ENCODE peak calls at places on chromosomes 13 and 19, in five cellular contexts. D, S, L, N and T are unnamed samples. For H3K4me1, the result is how much of the 10 kb centered on the place peaks cover.

GRCh38 chr13:41813426-41813825 is 147.5 kb downstream of the VWA8 start:
- DNase-seq in D (no peak), S (no peak), L (peak), N (no peak), T (no peak)

GRCh38 chr13:53264751-53265150 is 236.1 kb downstream of the OLFM4 start:
- DNase-seq in D (no peak), S (no peak), L (no peak), N (no peak), T (no peak)

GRCh38 chr13:78658630-78659449 is at the start of gene OBI1:
- DNase-seq in D (peak), S (peak), L (peak), N (peak), T (peak)

GRCh38 chr13:92963029-92963428 is 263.6 kb upstream of the GPC6 start:
- DNase-seq in D (no peak), S (no peak), L (peak), N (no peak), T (no peak)

GRCh38 chr13:60012503-60012902 is 151.2 kb downstream of the DIAPH3 start:
- DNase-seq in D (no peak), S (no peak), L (no peak), N (no peak), T (no peak)

GRCh38 chr19:29550896-29551295 is 25.1 kb downstream of the VSTM2B start:
- DNase-seq in D (no peak), S (no peak), L (no peak), N (no peak), T (no peak)

GRCh38 chr19:6318772-6319171 is 14.6 kb downstream of the ACER1 start:
- DNase-seq in D (no peak), S (no peak), L (no peak), N (no peak), T (no peak)

GRCh38 chr19:46271488-46272197 is 25.2 kb upstream of the HIF3A start:
- DNase-seq in D (no peak), S (no peak), L (no peak), N (no peak), T (no peak)

GRCh38 chr13:65936249-65936648 is 1293.9 kb downstream of the PCDH9 start:
- DNase-seq in D (no peak), S (no peak), L (no peak), N (no peak), T (no peak)

GRCh38 chr19:6890938-6891337 is 3.6 kb downstream of the ADGRE1 start:
- DNase-seq in D (no peak), S (peak), L (no peak), N (peak), T (no peak)

GRCh38 chr13:75419656-75420055 is 62.3 kb downstream of the TBC1D4 start:
- DNase-seq in D (no peak), S (no peak), L (no peak), N (no peak), T (no peak)
- H3K27ac ChIP-seq in D (no peak), S (no peak), L (no peak), N (no peak), T (no peak)

GRCh38 chr19:39327318-39327717 is 6.7 kb upstream of the LRFN1 start:
- DNase-seq in D (no peak), S (no peak), L (no peak), N (no peak), T (no peak)
- H3K4me1 ChIP-seq in D (under half), S (under half), L (under half), N (under half), T (under half)

DNA sequence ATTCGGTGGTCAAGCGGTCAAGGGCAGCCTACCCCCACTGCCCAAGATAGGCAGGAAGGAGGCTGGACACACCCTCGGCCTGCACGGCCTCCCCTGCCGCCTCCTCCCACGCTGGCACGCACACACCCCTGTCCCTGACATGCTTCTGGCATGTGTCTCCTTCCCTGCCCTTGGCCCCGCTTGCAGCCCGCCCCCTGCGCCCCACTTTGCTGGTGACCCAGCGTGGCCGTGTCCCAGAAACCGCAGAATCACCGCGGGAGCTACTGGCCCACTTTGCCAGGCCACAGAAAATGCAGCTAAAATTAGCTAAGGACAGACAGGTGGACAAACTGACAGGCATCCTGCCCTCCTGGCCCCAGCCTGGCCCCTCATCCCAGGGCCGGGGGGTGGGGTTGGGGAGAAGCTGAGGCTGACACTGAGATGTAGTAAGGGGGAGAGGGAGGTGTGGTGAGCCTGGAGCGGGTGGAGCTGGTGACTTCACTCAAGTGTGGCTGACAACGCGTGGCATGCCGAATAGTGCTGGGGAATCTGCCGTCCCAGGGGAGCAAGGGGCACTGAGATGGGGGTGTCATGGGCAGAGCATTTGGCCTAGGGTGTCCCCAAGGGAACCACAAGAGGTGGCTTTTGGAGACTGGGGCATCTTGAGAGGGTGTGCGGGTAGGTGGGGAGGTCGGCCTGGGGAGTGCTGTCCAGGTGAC is 2.4 kb downstream of the SHANK1 start:
- DNase-seq in D (no peak), S (no peak), L (no peak), N (no peak), T (no peak)
- H3K27ac ChIP-seq in D (no peak), S (no peak), L (no peak), N (no peak), T (no peak)

GRCh38 chr19:10889880-10890279 is 18.5 kb downstream of the CARM1 start:
- DNase-seq in D (no peak), S (no peak), L (no peak), N (no peak), T (no peak)

GRCh38 chr19:10892256-10892655 is 20.9 kb downstream of the CARM1 start:
- DNase-seq in D (no peak), S (no peak), L (no peak), N (no peak), T (peak)

GRCh38 chr19:10894911-10895213 is 23.5 kb downstream of the CARM1 start:
- DNase-seq in D (no peak), S (no peak), L (no peak), N (no peak), T (no peak)

GRCh38 chr19:10888421-10888866 is 17.1 kb downstream of the CARM1 start:
- DNase-seq in D (no peak), S (no peak), L (no peak), N (no peak), T (peak)

DNA sequence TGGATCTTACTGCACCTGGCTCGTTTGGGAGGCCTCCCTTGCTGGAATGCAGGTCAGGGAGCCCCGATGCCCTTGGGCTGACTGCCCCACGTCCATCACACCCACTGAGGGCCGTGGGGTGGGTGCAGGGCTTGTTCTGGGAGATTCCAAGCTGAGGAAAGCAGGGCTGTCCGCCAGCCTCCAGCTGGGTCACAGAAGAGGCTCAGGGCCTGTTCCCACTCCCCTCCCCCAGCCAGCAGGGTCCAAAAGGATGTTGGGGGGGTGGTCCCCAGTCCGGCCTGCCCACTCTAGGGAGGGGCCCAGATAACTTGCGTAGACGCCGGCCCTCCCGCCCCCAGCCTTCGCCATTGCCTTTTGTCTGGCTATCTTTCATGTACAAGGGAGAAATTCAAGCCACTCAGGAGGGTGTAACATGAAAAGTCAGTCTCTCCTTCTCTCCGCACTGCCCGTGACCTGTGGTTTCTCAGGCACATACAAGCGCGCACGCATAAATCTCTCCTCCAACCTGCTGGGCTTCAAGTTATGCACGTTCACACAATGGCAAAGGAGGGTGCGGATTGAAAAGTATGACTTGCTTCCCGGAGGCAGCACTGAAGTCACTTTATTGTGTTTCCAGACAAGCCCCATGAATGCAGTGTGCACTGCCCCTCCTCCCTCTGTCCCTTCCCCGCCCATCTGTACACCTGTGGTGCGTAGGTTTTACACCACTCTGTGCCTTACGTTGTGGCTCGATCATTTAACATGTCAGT is 20.2 kb downstream of the CARM1 start:
- DNase-seq in D (no peak), S (no peak), L (peak), N (no peak), T (no peak)
- H3K4me1 ChIP-seq in D (under half), S (under half), L (under half), N (under half), T (under half)

DNA sequence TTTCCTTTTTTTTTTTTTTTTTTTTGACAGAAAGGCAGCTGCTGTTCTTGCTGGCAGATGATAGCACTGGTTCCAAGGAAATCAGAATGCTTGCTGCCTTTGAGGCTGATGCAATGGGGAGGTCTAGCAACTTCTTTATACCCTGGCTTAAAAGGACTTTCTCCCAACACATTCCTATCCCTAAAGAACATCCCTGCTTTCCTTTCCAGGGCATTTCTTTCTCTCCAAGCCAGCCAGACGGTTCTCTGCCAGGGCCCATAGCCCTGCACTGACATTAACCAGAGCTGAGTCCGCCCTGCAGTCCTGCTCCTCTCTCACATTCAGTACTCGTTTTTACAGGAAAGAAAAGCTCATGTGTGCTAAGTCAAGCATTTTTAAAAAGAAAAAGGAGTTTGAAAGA is 133.8 kb upstream of the WASF3 start:
- DNase-seq in D (peak), S (no peak), L (peak), N (no peak), T (no peak)
- H3K27ac ChIP-seq in D (peak), S (no peak), L (no peak), N (no peak), T (no peak)

GRCh38 chr13:97279079-97279411 is 56.9 kb downstream of the MBNL2 start:
- DNase-seq in D (no peak), S (no peak), L (no peak), N (no peak), T (no peak)
- H3K4me1 ChIP-seq in D (under half), S (under half), L (under half), N (under half), T (under half)

GRCh38 chr19:13094285-13094595 is 8.4 kb downstream of the LYL1 start:
- DNase-seq in D (no peak), S (no peak), L (no peak), N (no peak), T (no peak)
- H3K27ac ChIP-seq in D (peak), S (no peak), L (no peak), N (no peak), T (no peak)

GRCh38 chr19:34274827-34275625 is 20.7 kb downstream of the GARRE1 start:
- DNase-seq in D (no peak), S (no peak), L (peak), N (no peak), T (no peak)

GRCh38 chr19:34276614-34277013 is 22.3 kb downstream of the GARRE1 start:
- DNase-seq in D (no peak), S (no peak), L (no peak), N (no peak), T (no peak)

GRCh38 chr19:34277244-34277643 is 22.9 kb downstream of the GARRE1 start:
- DNase-seq in D (no peak), S (no peak), L (no peak), N (no peak), T (no peak)

GRCh38 chr19:34274284-34274826 is 20.0 kb downstream of the GARRE1 start:
- DNase-seq in D (no peak), S (no peak), L (no peak), N (no peak), T (no peak)

DNA sequence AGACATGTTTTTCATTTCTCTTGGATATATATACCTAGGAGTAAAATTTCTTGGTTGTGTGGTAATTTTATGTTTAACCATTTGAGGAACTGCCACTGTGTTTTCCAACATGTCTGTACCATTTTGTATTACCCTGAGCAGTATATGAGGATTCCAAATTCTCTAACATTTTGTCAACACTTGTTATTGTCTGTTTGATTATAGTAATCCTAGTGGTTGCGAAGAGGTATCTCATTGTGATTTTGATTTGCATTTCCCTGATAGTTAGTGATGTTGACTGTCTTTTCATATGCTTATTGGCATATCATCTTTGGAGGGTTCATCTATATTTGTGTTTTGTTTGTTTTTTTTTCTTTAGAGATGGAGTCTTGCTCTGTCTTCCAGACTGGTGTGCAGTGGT is 21.4 kb downstream of the GARRE1 start:
- DNase-seq in D (no peak), S (no peak), L (no peak), N (no peak), T (no peak)
- H3K4me1 ChIP-seq in D (under half), S (half or more), L (under half), N (under half), T (under half)